ENCODE peak calls at places on chromosomes 3 and 15, in six cellular contexts. C is GM20000; X is stimulated activated CD8-positive, alpha-beta memory T cell treated with anti-CD3 and anti-CD28 coated beads, Interleukin-12 subunit alpha, Interleukin-12 subunit beta, amount 100 ng/mL, for 1 hour; U is stimulated activated CD4-positive, alpha-beta T cell treated with anti-CD3 and anti-CD28 coated beads, Interleukin-15, amount 100 ng/mL, for 1 hour; R is HFF-Myc; W is SK-N-DZ. E is an unnamed sample.

GRCh38 chr15:74808840-74809229 is 3.8 kb upstream of the LMAN1L start:
- DNase-seq in U (no peak), W (no peak), X (no peak), R (no peak), C (no peak), E (no peak)

GRCh38 chr3:157618075-157618760 is 115.0 kb upstream of the VEPH1 start:
- DNase-seq in X (no peak), C (peak; percentile 63), U (no peak), R (peak; percentile 61), W (peak; percentile 66), E (no peak)

GRCh38 chr15:88393719-88394519 is 73.3 kb downstream of the MRPL46 start:
- DNase-seq in R (no peak), W (no peak), U (no peak), C (no peak), X (no peak), E (no peak)

GRCh38 chr3:172938788-172939187 is 188.3 kb downstream of the ECT2 start:
- DNase-seq in W (no peak), U (no peak), C (no peak), R (no peak), X (no peak), E (no peak)

GRCh38 chr3:9916346-9916733 is 558 bp upstream of the IL17RC start:
- DNase-seq in R (no peak), X (no peak), C (no peak), W (no peak), U (no peak), E (no peak)

GRCh38 chr3:195011231-195011834 is 259.6 kb downstream of the XXYLT1 start:
- DNase-seq in C (no peak), U (no peak), R (no peak), X (no peak), W (no peak), E (no peak)

GRCh38 chr3:24119321-24119751 is 174.2 kb downstream of the NR1D2 start:
- DNase-seq in C (no peak), X (no peak), R (peak; percentile 26), W (no peak), U (no peak), E (no peak)

GRCh38 chr3:129756871-129757270 is 136.6 kb downstream of the TMCC1 start:
- DNase-seq in R (peak; percentile 10), C (no peak), X (no peak), U (no peak), W (no peak), E (no peak)

GRCh38 chr3:63818282-63819150 is 583 bp upstream of the C3orf49 start:
- DNase-seq in X (peak; percentile 53), R (peak; percentile 51), W (peak; percentile 20), U (peak; percentile 9), C (peak; percentile 39), E (peak; percentile 44)

GRCh38 chr15:59862191-59863155 is 141.6 kb upstream of the FOXB1 start:
- DNase-seq in X (no peak), C (no peak), R (no peak), W (no peak), U (no peak), E (no peak)

GRCh38 chr3:72698154-72698917 is 149.9 kb downstream of the SHQ1 start:
- DNase-seq in R (no peak), U (no peak), X (no peak), W (no peak), C (no peak), E (no peak)

GRCh38 chr15:41945221-41945620 is 27.1 kb downstream of the EHD4 start:
- DNase-seq in X (no peak), C (no peak), W (no peak), U (no peak), R (no peak), E (no peak)

GRCh38 chr3:140563206-140563605 is 114.7 kb upstream of the TRIM42 start:
- DNase-seq in R (no peak), X (no peak), C (no peak), W (no peak), U (no peak), E (no peak)

GRCh38 chr3:121330586-121330985 is 215.2 kb downstream of the POLQ start:
- DNase-seq in X (no peak), U (no peak), R (no peak), C (no peak), W (no peak), E (no peak)

GRCh38 chr3:142278451-142278850 is 53.1 kb upstream of the GK5 start:
- DNase-seq in R (no peak), X (no peak), W (no peak), U (no peak), C (no peak), E (no peak)

GRCh38 chr15:69154684-69155083 is 5.8 kb upstream of the GLCE start:
- DNase-seq in U (no peak), X (no peak), C (no peak), R (peak; percentile 24), W (no peak), E (no peak)

GRCh38 chr15:78243491-78243941 is 9.2 kb upstream of the ACSBG1 start:
- DNase-seq in R (no peak), W (no peak), C (no peak), X (no peak), U (no peak), E (no peak)

GRCh38 chr3:177443469-177443868 is 246.2 kb upstream of the TBL1XR1 start:
- DNase-seq in X (no peak), U (no peak), R (no peak), C (no peak), W (no peak), E (no peak)

GRCh38 chr3:195056506-195056905 is 214.5 kb downstream of the XXYLT1 start:
- DNase-seq in W (no peak), C (no peak), X (no peak), R (no peak), U (no peak), E (peak; percentile 34)

GRCh38 chr3:64248247-64248646 is 23.0 kb upstream of the PRICKLE2 start:
- DNase-seq in R (no peak), C (no peak), X (no peak), U (no peak), W (no peak), E (no peak)

GRCh38 chr3:61627768-61628185 is 66.4 kb downstream of the PTPRG start:
- DNase-seq in U (no peak), W (no peak), X (no peak), C (no peak), R (peak; percentile 81), E (no peak)

GRCh38 chr15:65612949-65613348 is 2.0 kb upstream of the INTS14 start:
- DNase-seq in R (no peak), C (no peak), U (no peak), X (no peak), W (no peak), E (no peak)

GRCh38 chr15:40405501-40406381 is at the start of gene IVD:
- DNase-seq in R (peak; percentile 92), X (peak; percentile 80), W (peak; percentile 94), C (peak; percentile 95), U (peak; percentile 72), E (peak; percentile 95)

GRCh38 chr3:64438837-64439236 is 213.6 kb upstream of the PRICKLE2 start:
- DNase-seq in U (no peak), W (no peak), X (no peak), R (no peak), C (no peak), E (no peak)

GRCh38 chr3:38811822-38812221 is 4.2 kb downstream of the SCN10A start:
- DNase-seq in U (no peak), R (no peak), W (no peak), C (no peak), X (no peak), E (no peak)

GRCh38 chr3:170078620-170079281 is 41.0 kb downstream of the GPR160 start:
- DNase-seq in C (no peak), R (no peak), U (no peak), W (peak; percentile 25), X (no peak), E (no peak)

GRCh38 chr15:60155661-60156060 is 151.6 kb downstream of the FOXB1 start:
- DNase-seq in R (no peak), C (no peak), U (no peak), X (no peak), W (no peak), E (no peak)

GRCh38 chr15:64443747-64444621 is 16.4 kb upstream of the ZNF609 start:
- DNase-seq in R (peak; percentile 56), X (no peak), U (no peak), W (no peak), C (peak; percentile 58), E (no peak)

GRCh38 chr3:45337839-45338470 is 50.4 kb upstream of the LARS2 start:
- DNase-seq in U (no peak), X (no peak), C (no peak), R (no peak), W (no peak), E (no peak)

GRCh38 chr3:33115024-33115768 is 1.4 kb downstream of the CRTAP start:
- DNase-seq in W (no peak), X (no peak), C (no peak), R (peak; percentile 67), U (no peak), E (peak; percentile 84)

GRCh38 chr3:107928084-107928445 is 162.8 kb downstream of the CD47 start:
- DNase-seq in X (no peak), U (no peak), W (peak; percentile 35), R (no peak), C (peak; percentile 36), E (no peak)

GRCh38 chr3:174101244-174101643 is 703.7 kb downstream of the NLGN1 start:
- DNase-seq in R (no peak), U (no peak), W (no peak), X (no peak), C (no peak), E (no peak)

GRCh38 chr15:41429003-41429890 is 12.4 kb downstream of the RTF1 start:
- DNase-seq in W (no peak), R (no peak), C (peak; percentile 62), X (no peak), U (no peak), E (no peak)

GRCh38 chr3:49454457-49454856 is 15.6 kb upstream of the DAG1 start:
- DNase-seq in U (no peak), R (no peak), X (no peak), C (peak; percentile 7), W (peak; percentile 40), E (no peak)

GRCh38 chr3:35484939-35485605 is 154.3 kb upstream of the ARPP21 start:
- DNase-seq in X (no peak), W (no peak), R (no peak), C (no peak), U (no peak), E (no peak)

GRCh38 chr15:77426377-77426776 is 5.7 kb downstream of the HMG20A start:
- DNase-seq in U (no peak), R (no peak), C (no peak), W (no peak), X (no peak), E (no peak)

GRCh38 chr3:195929452-195929851 is 21.1 kb upstream of the TNK2 start:
- DNase-seq in X (no peak), R (no peak), C (no peak), U (no peak), W (no peak), E (no peak)

GRCh38 chr3:44993471-44994205 is 17.6 kb downstream of the EXOSC7 start:
- DNase-seq in X (no peak), C (no peak), W (no peak), U (no peak), R (peak; percentile 41), E (no peak)

GRCh38 chr3:110577856-110578255 is 493.8 kb upstream of the NECTIN3 start:
- DNase-seq in R (no peak), U (no peak), W (no peak), C (no peak), X (no peak), E (no peak)